ENCODE peak calls at places on chromosomes 7 and 10, in five cellular contexts. S is transverse colon, M is IMR-90, R is PC-3, K is OCI-LY7. Y is an unnamed sample.
A peak's percentile ranks its signal among the peaks of the same experiment; 100 is the strongest.

GRCh38 chr7:135260470-135260869 is 26.8 kb downstream of the STRA8 start:
- DNase-seq in S (no peak), K (no peak), R (no peak), M (no peak), Y (no peak)

GRCh38 chr10:119620241-119620753 is 23.5 kb upstream of the TIAL1 start:
- DNase-seq in R (peak; percentile 14), K (no peak), S (no peak), M (peak; percentile 56), Y (no peak)

GRCh38 chr7:49768835-49769234 is 4.6 kb upstream of the VWC2 start:
- DNase-seq in S (no peak), K (peak; percentile 27), M (no peak), R (no peak), Y (no peak)

GRCh38 chr10:75191821-75192568 is 18.6 kb upstream of the VDAC2 start:
- DNase-seq in R (peak; percentile 99), S (peak; percentile 64), K (no peak), M (peak; percentile 97), Y (no peak)

GRCh38 chr10:124328514-124329220 is 90.1 kb downstream of the OAT start:
- DNase-seq in R (peak; percentile 9), M (no peak), K (no peak), S (no peak), Y (no peak)

GRCh38 chr7:148624735-148625134 is 34.2 kb downstream of the C7orf33 start:
- DNase-seq in R (no peak), M (no peak), S (no peak), K (no peak), Y (no peak)

GRCh38 chr7:128427289-128427891 is 17.6 kb upstream of the IMPDH1 start:
- DNase-seq in R (peak; percentile 78), S (no peak), M (peak; percentile 58), K (peak; percentile 70), Y (no peak)

GRCh38 chr7:25286756-25287155 is 58.5 kb upstream of the NPVF start:
- DNase-seq in S (no peak), M (no peak), K (no peak), R (no peak), Y (no peak)

GRCh38 chr10:108629843-108630242 is 1293.5 kb downstream of the XPNPEP1 start:
- DNase-seq in S (no peak), R (peak; percentile 85), M (no peak), K (no peak), Y (no peak)

DNA sequence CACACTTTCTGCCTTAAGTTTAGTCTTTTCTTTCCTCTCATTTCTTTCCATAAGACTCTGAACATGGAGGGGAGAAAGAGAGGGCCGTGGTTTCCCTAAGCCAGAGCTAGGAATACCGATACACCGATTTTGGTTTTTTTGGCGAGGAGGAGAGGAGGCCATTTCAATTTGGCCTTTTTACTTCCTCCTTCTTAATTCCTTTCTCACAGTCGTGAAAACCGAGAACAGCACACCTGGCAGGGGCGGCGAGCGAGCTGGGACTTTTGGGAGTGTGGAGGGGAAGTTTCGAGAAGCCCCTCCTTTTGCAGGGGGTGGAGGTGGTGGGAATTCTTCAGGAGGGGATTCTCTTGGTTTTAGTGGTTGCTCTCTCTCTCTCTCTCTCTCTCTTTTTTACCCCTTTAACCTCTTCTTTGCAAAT is 6.2 kb downstream of the GATA3 start:
- DNase-seq in S (no peak), K (no peak), M (no peak), R (no peak), Y (no peak)
- H3K4me1 ChIP-seq in S (peaks cover 4% of the 10 kb centered on the region), K (peaks cover 21% of the 10 kb centered on the region), M (peaks cover 2% of the 10 kb centered on the region), R (peaks cover 13% of the 10 kb centered on the region), Y (peaks cover 64% of the 10 kb centered on the region)

GRCh38 chr10:91159254-91159783 is 61.1 kb upstream of the PCGF5 start:
- DNase-seq in M (no peak), S (no peak), R (no peak), K (no peak), Y (no peak)
- H3K4me3 ChIP-seq in M (no peak overlapping the region), S (no peak overlapping the region), R (no peak overlapping the region), K (no peak overlapping the region), Y (no peak overlapping the region)

DNA sequence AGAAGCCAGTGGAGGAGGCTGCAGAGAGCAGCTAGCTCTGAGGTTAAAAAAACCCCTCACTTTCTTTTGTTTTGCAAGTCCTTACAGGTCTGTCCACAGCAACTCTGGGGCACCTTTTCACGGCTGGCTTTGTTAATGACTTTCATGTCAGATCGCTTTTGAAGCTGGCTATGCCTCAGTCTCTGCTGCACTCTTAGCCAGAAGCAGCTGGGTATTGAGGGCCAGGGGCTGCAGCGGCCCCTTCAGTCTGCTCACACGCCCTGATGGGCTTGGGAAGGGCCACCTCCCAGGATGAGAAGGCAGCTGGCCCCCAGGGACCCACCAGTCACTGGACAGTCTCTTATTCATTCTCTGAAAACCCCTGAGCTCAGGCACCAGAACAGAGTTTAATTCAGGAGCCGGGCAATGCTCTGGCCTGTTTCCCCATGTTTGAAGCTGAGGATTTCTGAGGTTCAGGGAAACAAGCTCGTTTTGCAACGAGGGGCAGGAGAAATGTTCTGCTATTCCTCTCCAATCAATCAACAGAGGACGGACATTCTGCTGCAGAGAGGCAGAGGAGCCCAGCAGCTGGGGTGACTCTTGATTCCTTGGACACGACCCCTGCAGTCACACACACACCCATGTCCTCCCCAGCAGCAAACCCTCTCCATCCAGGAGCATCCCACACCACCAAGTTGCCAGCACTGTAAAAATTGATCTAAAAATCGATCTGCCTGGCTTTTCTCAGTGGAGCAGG is 31.0 kb downstream of the TRIM8 start:
- DNase-seq in K (no peak), R (no peak), M (no peak), S (no peak), Y (no peak)
- H3K27ac ChIP-seq in K (no peak overlapping the region), R (no peak overlapping the region), M (peak overlapping the region; percentile 89), S (peak overlapping the region; percentile 70), Y (peak overlapping the region; percentile 58)

GRCh38 chr7:139741813-139742344 is 35.9 kb downstream of the HIPK2 start:
- DNase-seq in M (no peak), S (no peak), R (peak; percentile 7), K (no peak), Y (no peak)
- H3K4me1 ChIP-seq in M (peaks cover 55% of the 10 kb centered on the region), S (peaks cover 51% of the 10 kb centered on the region), R (peaks cover 49% of the 10 kb centered on the region), K (peaks cover 22% of the 10 kb centered on the region), Y (peaks cover 23% of the 10 kb centered on the region)

GRCh38 chr10:48763403-48763802 is 78.7 kb downstream of the WDFY4 start:
- DNase-seq in K (no peak), S (no peak), R (no peak), M (no peak), Y (no peak)

GRCh38 chr10:48760983-48761382 is 76.3 kb downstream of the WDFY4 start:
- DNase-seq in R (no peak), M (no peak), K (no peak), S (no peak), Y (no peak)

GRCh38 chr10:48764486-48764885 is 79.8 kb downstream of the WDFY4 start:
- DNase-seq in R (no peak), S (no peak), K (no peak), M (no peak), Y (no peak)

GRCh38 chr10:48762104-48763042 is 77.7 kb downstream of the WDFY4 start:
- DNase-seq in M (no peak), K (no peak), S (no peak), R (peak; percentile 12), Y (no peak)

DNA sequence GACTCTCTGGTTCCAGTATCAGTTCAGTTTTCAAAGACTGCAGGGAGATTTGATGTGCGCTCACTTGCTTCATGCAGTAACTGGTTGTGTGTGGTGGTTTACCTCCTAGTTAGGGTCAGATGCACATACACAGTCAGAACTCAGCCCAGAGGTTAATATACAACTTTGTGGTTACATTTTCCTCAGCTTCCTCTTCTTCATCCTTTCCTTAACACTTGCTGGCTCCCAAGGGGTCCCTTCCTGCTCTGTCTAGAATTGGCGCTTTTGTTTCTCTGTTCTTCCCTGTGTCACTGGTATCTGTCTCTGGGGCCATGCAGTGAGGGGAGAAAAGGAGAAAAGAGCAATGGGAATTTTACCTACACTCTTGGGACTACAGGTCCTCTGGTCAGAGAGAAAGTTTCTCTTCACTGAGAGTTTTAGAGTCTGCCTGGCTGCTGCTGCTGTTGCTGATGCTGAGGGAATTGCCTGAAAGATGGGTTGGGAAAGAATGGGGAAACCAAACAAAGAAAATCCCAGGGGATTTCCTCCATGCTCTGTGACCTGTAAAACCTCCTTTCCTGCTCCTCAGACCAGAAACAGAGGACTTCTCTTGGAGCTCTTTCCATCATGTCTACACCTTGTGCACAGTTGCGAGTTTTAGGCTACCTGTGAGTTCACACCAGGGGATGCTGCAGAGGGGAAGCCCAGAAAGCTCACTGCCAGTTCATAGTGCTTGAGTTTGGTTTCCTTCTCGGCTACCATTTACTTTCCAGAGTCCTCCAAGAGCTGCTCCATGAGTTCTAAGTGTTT is 74.6 kb downstream of the WDFY4 start:
- DNase-seq in S (no peak), R (no peak), M (no peak), K (no peak), Y (no peak)
- H3K4me3 ChIP-seq in S (no peak overlapping the region), R (no peak overlapping the region), M (no peak overlapping the region), K (no peak overlapping the region), Y (no peak overlapping the region)

GRCh38 chr10:62817120-62817762 is 1.1 kb upstream of the EGR2 start:
- DNase-seq in R (peak; percentile 70), M (peak; percentile 28), S (peak; percentile 58), K (peak; percentile 43), Y (peak; percentile 36)
- H3K27ac ChIP-seq in R (peak overlapping the region; percentile 37), M (no peak overlapping the region), S (peak overlapping the region; percentile 89), K (peak overlapping the region; percentile 60), Y (peak overlapping the region; percentile 73)

GRCh38 chr7:231858-232246 is 39.5 kb downstream of the FAM20C start:
- DNase-seq in S (no peak), R (no peak), K (no peak), M (no peak), Y (no peak)

GRCh38 chr7:228610-229009 is 36.2 kb downstream of the FAM20C start:
- DNase-seq in R (no peak), S (no peak), K (no peak), M (no peak), Y (no peak)

GRCh38 chr7:229184-229964 is 37.0 kb downstream of the FAM20C start:
- DNase-seq in M (peak; percentile 97), S (peak; percentile 67), R (no peak), K (no peak), Y (no peak)

GRCh38 chr7:231030-231857 is 38.9 kb downstream of the FAM20C start:
- DNase-seq in K (no peak), R (no peak), S (no peak), M (no peak), Y (no peak)

DNA sequence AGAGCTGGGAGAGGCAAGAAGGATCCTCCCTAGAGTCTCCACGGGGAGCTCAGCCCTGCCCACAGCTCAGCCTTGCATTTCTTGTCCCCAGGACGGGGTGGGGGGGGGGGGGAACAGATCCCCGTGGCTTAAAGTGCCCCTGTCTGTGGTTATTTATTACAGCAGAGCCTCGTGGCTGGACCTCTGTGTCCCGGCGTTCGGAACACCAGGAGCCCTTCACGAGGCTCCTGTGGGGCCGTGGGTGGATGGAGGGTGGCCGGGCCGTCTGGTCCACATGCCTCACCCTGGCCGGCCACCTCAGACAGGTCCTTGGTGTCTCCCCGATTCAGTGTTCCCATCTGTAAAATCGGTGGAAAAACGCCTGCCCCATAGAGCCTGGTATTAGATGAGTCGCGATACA is 37.9 kb downstream of the FAM20C start:
- DNase-seq in S (no peak), K (no peak), R (no peak), M (no peak), Y (no peak)
- H3K4me1 ChIP-seq in S (peaks cover 57% of the 10 kb centered on the region), K (no peaks in the 10 kb centered on the region), R (peaks cover 8% of the 10 kb centered on the region), M (peaks cover 77% of the 10 kb centered on the region), Y (no peaks in the 10 kb centered on the region)

GRCh38 chr10:58028597-58029366 is 238.9 kb downstream of the IPMK start:
- DNase-seq in M (peak; percentile 89), S (no peak), K (no peak), R (peak; percentile 81), Y (no peak)
- H3K4me3 ChIP-seq in M (no peak overlapping the region), S (no peak overlapping the region), K (no peak overlapping the region), R (no peak overlapping the region), Y (no peak overlapping the region)

Y was measured in CD8-positive, alpha-beta T cell.